ENCODE peak calls at places on chromosomes 11 and 22, in seven cellular contexts. B, R, C, Q, X, N and I are unnamed samples.

GRCh38 chr22:44382461-44383038 is 69.8 kb upstream of the SHISAL1 start:
- DNase-seq in B (no peak), R (no peak), C (no peak), Q (peak), X (no peak), N (no peak), I (no peak)

GRCh38 chr22:43168416-43169309 is 17.3 kb downstream of the TSPO start:
- DNase-seq in B (no peak), R (no peak), C (no peak), Q (no peak), X (peak), N (peak), I (no peak)

GRCh38 chr22:23082534-23083314 is 12.4 kb downstream of the GNAZ start:
- DNase-seq in B (no peak), R (no peak), C (no peak), Q (no peak), X (no peak), N (no peak), I (no peak)

GRCh38 chr11:117511483-117511934 is 183.9 kb downstream of the CEP164 start:
- DNase-seq in B (no peak), R (no peak), C (no peak), Q (no peak), X (no peak), N (no peak), I (no peak)

GRCh38 chr11:19910931-19911330 is 198.3 kb downstream of the NAV2 start:
- DNase-seq in B (no peak), R (no peak), C (no peak), Q (no peak), X (no peak), N (no peak), I (no peak)

GRCh38 chr11:44985721-44986120 is 35.0 kb upstream of the TP53I11 start:
- DNase-seq in B (no peak), R (no peak), C (no peak), Q (no peak), X (no peak), N (no peak), I (no peak)

GRCh38 chr11:28123151-28123571 is 15.0 kb downstream of the METTL15 start:
- DNase-seq in B (no peak), R (no peak), C (no peak), Q (no peak), X (no peak), N (no peak), I (no peak)

GRCh38 chr11:44190883-44191230 is 95.4 kb downstream of the EXT2 start:
- DNase-seq in B (no peak), R (no peak), C (no peak), Q (no peak), X (no peak), N (peak), I (no peak)

GRCh38 chr11:128492461-128492860 is 94.9 kb downstream of the ETS1 start:
- DNase-seq in B (no peak), R (no peak), C (no peak), Q (no peak), X (no peak), N (no peak), I (no peak)

GRCh38 chr11:18452927-18453326 is 2.7 kb upstream of the LDHAL6A start:
- DNase-seq in B (no peak), R (no peak), C (no peak), Q (no peak), X (no peak), N (peak), I (no peak)

GRCh38 chr11:76161261-76161961 is 44.9 kb downstream of the WNT11 start:
- DNase-seq in B (peak), R (no peak), C (no peak), Q (no peak), X (peak), N (no peak), I (no peak)

GRCh38 chr22:39136317-39136716 is 16.2 kb downstream of the CBX7 start:
- DNase-seq in B (no peak), R (peak), C (no peak), Q (no peak), X (no peak), N (no peak), I (no peak)

GRCh38 chr11:116953525-116954284 is 116.3 kb upstream of the APOA1 start:
- DNase-seq in B (no peak), R (no peak), C (no peak), Q (no peak), X (no peak), N (no peak), I (no peak)

GRCh38 chr22:35777335-35777975 is 59.8 kb downstream of the APOL5 start:
- DNase-seq in B (no peak), R (no peak), C (no peak), Q (no peak), X (no peak), N (peak), I (no peak)

GRCh38 chr22:24001314-24001713 is 3.9 kb downstream of the GSTT4 start:
- DNase-seq in B (no peak), R (no peak), C (no peak), Q (no peak), X (no peak), N (peak), I (no peak)

GRCh38 chr11:129852125-129852740 is 36.6 kb downstream of the TMEM45B start:
- DNase-seq in B (no peak), R (no peak), C (no peak), Q (no peak), X (no peak), N (no peak), I (no peak)

GRCh38 chr11:10716122-10716521 is 22.6 kb upstream of the IRAG1 start:
- DNase-seq in B (no peak), R (no peak), C (no peak), Q (no peak), X (no peak), N (no peak), I (no peak)

GRCh38 chr11:68412593-68413475 is 47.7 kb upstream of the PPP6R3 start:
- DNase-seq in B (no peak), R (no peak), C (no peak), Q (no peak), X (peak), N (no peak), I (no peak)

GRCh38 chr11:85464283-85464682 is 162.9 kb downstream of the DLG2 start:
- DNase-seq in B (no peak), R (no peak), C (no peak), Q (no peak), X (no peak), N (peak), I (no peak)

GRCh38 chr11:74069146-74070046 is 60.5 kb upstream of the UCP3 start:
- DNase-seq in B (no peak), R (no peak), C (no peak), Q (no peak), X (no peak), N (no peak), I (no peak)

GRCh38 chr11:57205046-57205671 is 23.4 kb downstream of the LRRC55 start:
- DNase-seq in B (no peak), R (no peak), C (no peak), Q (no peak), X (no peak), N (peak), I (no peak)

GRCh38 chr11:16791494-16791961 is 53.1 kb downstream of the C11orf58 start:
- DNase-seq in B (peak), R (peak), C (peak), Q (no peak), X (no peak), N (peak), I (no peak)

GRCh38 chr11:116413861-116414260 is 358.9 kb downstream of the BUD13 start:
- DNase-seq in B (no peak), R (no peak), C (no peak), Q (no peak), X (no peak), N (peak), I (no peak)

GRCh38 chr22:50059185-50059880 is 1.2 kb upstream of the TTLL8 start:
- DNase-seq in B (no peak), R (no peak), C (no peak), Q (no peak), X (no peak), N (peak), I (no peak)

GRCh38 chr11:723120-723883 is 17.3 kb downstream of the EPS8L2 start:
- DNase-seq in B (no peak), R (no peak), C (no peak), Q (no peak), X (no peak), N (no peak), I (no peak)

GRCh38 chr22:36026741-36027140 is 1.9 kb downstream of the RBFOX2 start:
- DNase-seq in B (no peak), R (no peak), C (no peak), Q (no peak), X (no peak), N (peak), I (no peak)

GRCh38 chr11:123546515-123546914 is 107.9 kb downstream of the SCN3B start:
- DNase-seq in B (no peak), R (no peak), C (no peak), Q (no peak), X (no peak), N (no peak), I (no peak)

GRCh38 chr11:76327756-76328388 is 53.1 kb downstream of the THAP12 start:
- DNase-seq in B (no peak), R (peak), C (no peak), Q (no peak), X (peak), N (no peak), I (no peak)

GRCh38 chr22:30178180-30179126 is 68.1 kb downstream of the LIF start:
- DNase-seq in B (no peak), R (no peak), C (no peak), Q (no peak), X (no peak), N (no peak), I (no peak)

GRCh38 chr11:79456501-79456900 is 15.7 kb upstream of the TENM4 start:
- DNase-seq in B (no peak), R (no peak), C (no peak), Q (no peak), X (no peak), N (no peak), I (no peak)

GRCh38 chr22:34946339-34946985 is 119.5 kb upstream of the ISX start:
- DNase-seq in B (no peak), R (no peak), C (no peak), Q (no peak), X (no peak), N (no peak), I (no peak)

GRCh38 chr22:19108807-19109197 is 13.4 kb downstream of the DGCR2 start:
- DNase-seq in B (no peak), R (peak), C (no peak), Q (no peak), X (no peak), N (no peak), I (no peak)

DNA sequence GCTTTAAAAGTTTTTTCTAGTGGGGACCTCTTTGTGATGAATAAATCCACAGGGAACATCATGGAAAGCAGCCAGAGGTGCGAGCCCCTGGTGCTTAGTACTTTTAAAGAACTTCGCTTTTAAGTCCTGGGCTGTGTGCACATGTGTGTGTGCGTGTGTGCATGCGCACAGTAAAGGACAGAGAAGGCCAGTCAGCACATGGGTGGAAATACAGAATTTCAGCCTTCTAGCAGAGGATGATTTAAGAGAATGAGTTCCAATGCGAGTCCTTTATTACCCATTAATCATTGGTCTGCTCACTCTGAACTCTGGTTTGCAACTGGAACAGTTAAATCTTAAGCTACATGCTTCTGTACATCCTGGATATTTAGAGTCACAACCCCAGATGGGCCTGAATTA is 18.9 kb downstream of the TEAD1 start:
- DNase-seq in B (no peak), R (no peak), C (no peak), Q (no peak), X (no peak), N (no peak), I (no peak)
- H3K27ac ChIP-seq in B (peak), R (peak), C (peak), Q (peak), X (peak), N (no peak), I (no peak)

GRCh38 chr22:20408891-20409290 is 14.9 kb downstream of the ZNF74 start:
- DNase-seq in B (no peak), R (peak), C (no peak), Q (no peak), X (no peak), N (no peak), I (no peak)
- H3K27ac ChIP-seq in B (no peak), R (no peak), C (no peak), Q (no peak), X (no peak), N (no peak), I (no peak)

GRCh38 chr11:100719362-100719761 is 32.3 kb downstream of the ARHGAP42 start:
- DNase-seq in B (peak), R (no peak), C (no peak), Q (no peak), X (no peak), N (peak), I (no peak)
- H3K27ac ChIP-seq in B (peak), R (peak), C (peak), Q (peak), X (peak), N (peak), I (no peak)

GRCh38 chr11:101456812-101457211 is 127.0 kb downstream of the TRPC6 start:
- DNase-seq in B (no peak), R (no peak), C (no peak), Q (no peak), X (no peak), N (no peak), I (no peak)
- H3K27ac ChIP-seq in B (no peak), R (no peak), C (no peak), Q (no peak), X (no peak), N (no peak), I (no peak)